ENCODE peak calls at places on chromosomes 7 and 10, in ten cellular contexts. R is tibial artery; Z is osteoblast; S is PC-3; T is fibroblast of lung; H is body of pancreas; C is transverse colon; F is CD4-positive, alpha-beta T cell; Q is dorsolateral prefrontal cortex; U is endothelial cell of umbilical vein. Y is an unnamed sample. For H3K27me3, the result is how much of the 10 kb centered on the place peaks cover.

GRCh38 chr7:85628187-85628586 is 441.3 kb upstream of the SEMA3D start:
- DNase-seq in R (no peak), Z (no peak), S (no peak), T (no peak), H (no peak), C (no peak), F (no peak), Q (no peak), U (no peak), Y (no peak)

GRCh38 chr10:46523881-46524470 is 32.5 kb downstream of the GPRIN2 start:
- DNase-seq in R (peak), Z (peak), S (peak), T (peak), H (no peak), C (peak), F (no peak), Q (no peak), U (no peak), Y (peak)

GRCh38 chr7:90968871-90969270 is 295.4 kb upstream of the FZD1 start:
- DNase-seq in R (no peak), Z (no peak), S (no peak), T (peak), H (no peak), C (no peak), F (no peak), Q (no peak), U (no peak), Y (no peak)

GRCh38 chr7:36795451-36796021 is 71.2 kb upstream of the AOAH start:
- DNase-seq in R (no peak), Z (no peak), S (peak), T (peak), H (no peak), C (no peak), F (no peak), Q (no peak), U (no peak), Y (peak)

GRCh38 chr10:7755103-7755502 is 32.7 kb downstream of the KIN start:
- DNase-seq in R (no peak), Z (no peak), S (no peak), T (no peak), H (no peak), C (no peak), F (no peak), Q (no peak), U (no peak), Y (no peak)

GRCh38 chr10:18204050-18204449 is 63.8 kb downstream of the CACNB2 start:
- DNase-seq in R (no peak), Z (no peak), S (no peak), T (peak), H (no peak), C (no peak), F (no peak), Q (no peak), U (no peak), Y (no peak)

GRCh38 chr10:129031233-129032150 is 435.5 kb upstream of the MGMT start:
- DNase-seq in R (peak), Z (peak), S (peak), T (peak), H (peak), C (peak), F (peak), Q (peak), U (peak), Y (peak)

GRCh38 chr10:102769375-102770107 is 25.8 kb downstream of the WBP1L start:
- DNase-seq in R (no peak), Z (no peak), S (peak), T (no peak), H (no peak), C (no peak), F (no peak), Q (no peak), U (no peak), Y (peak)

GRCh38 chr10:122216047-122216446 is 55.0 kb upstream of the BTBD16 start:
- DNase-seq in R (no peak), Z (peak), S (no peak), T (no peak), H (no peak), C (no peak), F (no peak), Q (no peak), U (no peak), Y (no peak)

GRCh38 chr7:36029846-36030510 is 123.1 kb upstream of the EEPD1 start:
- DNase-seq in R (no peak), Z (no peak), S (peak), T (no peak), H (no peak), C (no peak), F (no peak), Q (no peak), U (no peak), Y (no peak)

GRCh38 chr10:101136708-101137121 is 5.6 kb downstream of the TLX1 start:
- DNase-seq in R (no peak), Z (peak), S (no peak), T (no peak), H (no peak), C (no peak), F (no peak), Q (no peak), U (no peak), Y (no peak)

GRCh38 chr10:101134299-101135127 is 3.4 kb downstream of the TLX1 start:
- DNase-seq in R (no peak), Z (peak), S (no peak), T (no peak), H (no peak), C (no peak), F (no peak), Q (no peak), U (no peak), Y (no peak)

GRCh38 chr10:101136007-101136707 is 5.1 kb downstream of the TLX1 start:
- DNase-seq in R (no peak), Z (peak), S (peak), T (peak), H (no peak), C (no peak), F (no peak), Q (no peak), U (no peak), Y (no peak)

GRCh38 chr10:101133489-101134298 is 2.6 kb downstream of the TLX1 start:
- DNase-seq in R (no peak), Z (peak), S (no peak), T (no peak), H (no peak), C (no peak), F (no peak), Q (no peak), U (no peak), Y (no peak)

DNA sequence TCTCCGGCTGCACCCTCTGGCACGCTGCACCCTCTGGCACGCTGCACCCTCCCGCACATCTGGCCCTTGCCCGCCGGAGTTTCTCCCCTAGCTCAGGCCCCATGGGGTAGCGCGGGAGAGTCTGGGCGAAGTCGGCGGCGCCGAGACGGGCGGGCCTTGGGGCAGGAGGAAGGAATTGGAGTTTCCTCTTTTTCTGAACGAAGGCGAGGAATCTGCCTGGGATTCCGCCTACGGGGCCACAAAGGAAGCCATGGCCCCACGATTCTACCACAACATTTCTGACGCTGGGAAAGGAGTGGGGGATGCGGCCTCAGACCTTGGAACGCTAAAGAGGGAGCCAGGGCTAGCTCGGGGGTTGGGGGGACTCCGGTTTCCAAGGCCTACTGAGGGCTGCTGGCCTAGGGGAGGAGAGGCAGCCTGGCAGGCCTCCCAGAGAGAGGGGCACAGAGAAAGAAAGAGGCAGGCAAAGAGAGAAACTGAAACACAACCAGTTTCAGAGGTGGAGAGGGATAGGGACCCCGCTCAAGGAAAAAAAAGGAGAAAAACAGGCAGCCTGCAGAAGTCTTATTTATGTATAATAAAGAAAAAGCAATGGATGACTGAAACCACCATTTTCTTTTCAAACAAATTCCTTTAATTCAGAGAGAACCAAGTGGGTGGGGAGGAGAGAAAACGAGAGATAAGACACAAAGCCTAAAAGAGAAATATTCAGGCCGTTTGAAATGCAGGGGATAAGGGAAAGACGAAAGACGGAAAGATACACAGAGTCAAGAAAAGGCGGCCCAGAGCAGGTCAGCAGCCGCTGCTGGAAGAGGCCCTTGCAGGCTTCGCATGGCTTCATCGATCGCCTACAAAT is 4.3 kb downstream of the TLX1 start:
- DNase-seq in R (no peak), Z (peak), S (no peak), T (no peak), H (no peak), C (no peak), F (no peak), Q (no peak), U (no peak), Y (no peak)
- H3K27me3 ChIP-seq in R (under half), Z (half or more), S (under half), T (half or more), H (half or more), C (half or more), F (half or more), Q (half or more), U (half or more), Y (half or more)

DNA sequence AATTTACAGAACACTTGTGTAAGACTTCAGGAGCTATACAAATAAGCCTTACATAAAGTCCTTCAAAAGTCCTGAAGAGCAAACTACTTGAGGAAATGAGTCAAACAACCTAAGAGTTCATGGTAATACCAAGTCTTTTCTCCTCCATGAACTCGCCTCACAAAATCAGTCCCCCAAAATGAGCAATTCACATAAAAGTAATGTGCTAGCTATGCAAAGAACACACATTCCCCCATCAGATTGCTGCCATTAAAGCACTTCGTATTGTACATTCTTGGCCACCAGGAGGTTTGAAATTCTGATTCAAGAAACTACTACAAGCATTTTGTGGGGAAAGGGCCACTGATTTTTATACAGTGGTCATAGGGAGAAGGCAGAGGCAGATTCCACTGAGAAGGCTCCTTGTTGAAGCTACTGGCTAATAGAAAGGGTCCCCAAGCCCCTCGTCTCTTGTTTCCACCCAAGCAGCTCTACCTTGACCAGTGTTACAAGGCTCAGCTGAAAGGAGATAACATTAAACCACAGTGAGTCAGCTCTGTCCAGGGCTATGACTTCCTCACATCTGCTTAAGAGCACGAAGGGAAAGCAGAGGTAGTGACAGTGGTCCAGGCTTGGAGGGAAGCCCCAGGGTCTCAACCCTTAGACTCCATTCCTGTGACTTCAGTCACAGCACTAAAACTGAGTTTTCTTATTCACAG is 115.2 kb upstream of the CDK1 start:
- DNase-seq in R (no peak), Z (no peak), S (peak), T (peak), H (no peak), C (no peak), F (no peak), Q (no peak), U (no peak), Y (peak)
- TF ChIP-seq CTCF in R (no peak), Z (no peak), S (peak), T (no peak), H (no peak), C (no peak), F (no peak), Q (no peak), U (no peak), Y (no peak)

GRCh38 chr10:101110856-101111523 is 20.1 kb upstream of the TLX1 start:
- DNase-seq in R (no peak), Z (no peak), S (peak), T (no peak), H (no peak), C (no peak), F (no peak), Q (no peak), U (no peak), Y (no peak)

GRCh38 chr10:101113890-101114403 is 17.2 kb upstream of the TLX1 start:
- DNase-seq in R (no peak), Z (no peak), S (no peak), T (no peak), H (no peak), C (no peak), F (no peak), Q (no peak), U (no peak), Y (no peak)

GRCh38 chr10:101111547-101111946 is 19.6 kb upstream of the TLX1 start:
- DNase-seq in R (no peak), Z (no peak), S (no peak), T (no peak), H (no peak), C (no peak), F (no peak), Q (no peak), U (no peak), Y (no peak)

GRCh38 chr10:101116754-101117153 is 14.3 kb upstream of the TLX1 start:
- DNase-seq in R (no peak), Z (no peak), S (no peak), T (no peak), H (no peak), C (no peak), F (no peak), Q (no peak), U (no peak), Y (no peak)

GRCh38 chr10:101112799-101113594 is 18.1 kb upstream of the TLX1 start:
- DNase-seq in R (no peak), Z (no peak), S (no peak), T (no peak), H (no peak), C (no peak), F (no peak), Q (no peak), U (no peak), Y (no peak)
- H3K27me3 ChIP-seq in R (under half), Z (under half), S (under half), T (under half), H (under half), C (half or more), F (under half), Q (under half), U (under half), Y (under half)

GRCh38 chr10:73916761-73917470 is 6.0 kb downstream of the PLAU start:
- DNase-seq in R (no peak), Z (no peak), S (peak), T (no peak), H (no peak), C (peak), F (no peak), Q (no peak), U (no peak), Y (no peak)

GRCh38 chr10:73922007-73922863 is 11.3 kb downstream of the PLAU start:
- DNase-seq in R (no peak), Z (no peak), S (no peak), T (no peak), H (no peak), C (no peak), F (no peak), Q (no peak), U (no peak), Y (no peak)

GRCh38 chr10:73917566-73918305 is 6.8 kb downstream of the PLAU start:
- DNase-seq in R (no peak), Z (no peak), S (peak), T (no peak), H (no peak), C (no peak), F (no peak), Q (no peak), U (no peak), Y (no peak)

GRCh38 chr10:73922864-73923133 is 11.9 kb downstream of the PLAU start:
- DNase-seq in R (no peak), Z (no peak), S (no peak), T (no peak), H (no peak), C (no peak), F (no peak), Q (no peak), U (no peak), Y (no peak)

DNA sequence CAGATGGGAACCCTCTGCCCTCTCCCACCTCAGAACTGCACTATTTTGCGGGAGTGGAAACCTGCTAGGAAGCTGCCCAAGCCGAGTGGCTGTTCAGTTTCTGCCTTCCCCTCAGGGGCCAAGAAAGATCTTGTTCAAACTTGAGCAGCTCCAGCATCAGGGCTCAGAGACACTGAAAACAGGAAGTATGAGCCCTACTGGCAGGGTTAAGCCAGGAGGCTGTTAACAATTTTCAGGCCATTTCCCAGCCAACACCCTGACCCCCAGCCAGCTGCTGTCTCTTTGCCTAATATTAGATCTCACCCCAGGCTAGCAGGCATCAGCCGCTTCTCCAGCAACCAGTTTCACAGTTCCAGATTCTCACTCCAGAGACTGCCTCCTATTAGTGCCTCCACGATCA is 9.2 kb downstream of the PLAU start:
- DNase-seq in R (peak), Z (no peak), S (peak), T (no peak), H (no peak), C (peak), F (no peak), Q (no peak), U (no peak), Y (peak)
- TF ChIP-seq CTCF in R (no peak), Z (no peak), S (no peak), T (no peak), H (no peak), C (no peak), F (no peak), Q (no peak), U (no peak), Y (peak)

GRCh38 chr10:3090914-3091313 is 23.6 kb downstream of the PFKP start:
- DNase-seq in R (no peak), Z (no peak), S (peak), T (peak), H (peak), C (peak), F (no peak), Q (no peak), U (peak), Y (peak)
- H3K27me3 ChIP-seq in R (under half), Z (under half), S (under half), T (under half), H (under half), C (under half), F (under half), Q (under half), U (under half), Y (under half)

GRCh38 chr10:96556003-96556402 is 30.8 kb downstream of the TM9SF3 start:
- DNase-seq in R (no peak), Z (no peak), S (peak), T (peak), H (peak), C (no peak), F (no peak), Q (no peak), U (peak), Y (peak)
- TF ChIP-seq CTCF in R (no peak), Z (peak), S (peak), T (peak), H (no peak), C (no peak), F (no peak), Q (peak), U (peak), Y (peak)